ENCODE peak calls at places on chromosomes 4 and X, in four cellular contexts. N, X, F and O are unnamed samples.

GRCh38 chr4:118417325-118417724 is 64.5 kb upstream of the PRSS12 start:
- DNase-seq in N (peak), X (peak), F (peak), O (peak)

GRCh38 chr4:26931451-26931850 is 70.8 kb downstream of the STIM2 start:
- DNase-seq in N (no peak), X (no peak), F (no peak), O (no peak)

GRCh38 chrX:68894513-68895338 is 65.9 kb downstream of the EFNB1 start:
- DNase-seq in N (no peak), X (peak), F (peak), O (peak)

GRCh38 chr4:186297013-186297645 is 31.1 kb downstream of the F11 start:
- DNase-seq in N (peak), X (peak), F (peak), O (peak)

GRCh38 chr4:168647976-168648375 is 151.1 kb downstream of the PALLD start:
- DNase-seq in N (no peak), X (no peak), F (no peak), O (no peak)

GRCh38 chrX:134004038-134004437 is 18.6 kb upstream of the GPC3 start:
- DNase-seq in N (no peak), X (peak), F (peak), O (peak)

GRCh38 chr4:20428410-20429160 is 176.9 kb downstream of the SLIT2 start:
- DNase-seq in N (no peak), X (no peak), F (no peak), O (no peak)

GRCh38 chr4:88962430-88962829 is 94.6 kb downstream of the FAM13A start:
- DNase-seq in N (no peak), X (peak), F (peak), O (no peak)

GRCh38 chr4:143559757-143560147 is 46.2 kb downstream of the SMARCA5 start:
- DNase-seq in N (no peak), X (no peak), F (no peak), O (no peak)

GRCh38 chr4:83961575-83961974 is 425.7 kb downstream of the GPAT3 start:
- DNase-seq in N (no peak), X (no peak), F (peak), O (no peak)

GRCh38 chr4:161577604-161578301 is 586.0 kb downstream of the FSTL5 start:
- DNase-seq in N (peak), X (peak), F (peak), O (peak)

GRCh38 chrX:17812763-17813162 is 48.3 kb downstream of the RAI2 start:
- DNase-seq in N (no peak), X (no peak), F (peak), O (peak)

GRCh38 chr4:126839066-126839465 is 793.7 kb upstream of the INTU start:
- DNase-seq in N (no peak), X (no peak), F (no peak), O (no peak)

GRCh38 chrX:85980286-85980685 is 67.1 kb downstream of the CHM start:
- DNase-seq in N (no peak), X (no peak), F (no peak), O (no peak)

GRCh38 chr4:9608300-9608699 is 164.1 kb downstream of the DEFB131A start:
- DNase-seq in N (no peak), X (no peak), F (no peak), O (no peak)

GRCh38 chr4:3207531-3208037 is 41.4 kb upstream of the MSANTD1 start:
- DNase-seq in N (no peak), X (no peak), F (no peak), O (no peak)

GRCh38 chr4:41575207-41575606 is 37.2 kb downstream of the LIMCH1 start:
- DNase-seq in N (no peak), X (no peak), F (peak), O (peak)

GRCh38 chrX:121671649-121672048 is 624.2 kb downstream of the GLUD2 start:
- DNase-seq in N (no peak), X (no peak), F (no peak), O (no peak)

GRCh38 chrX:64580035-64580434 is 184.8 kb upstream of the MTMR8 start:
- DNase-seq in N (no peak), X (no peak), F (no peak), O (no peak)

GRCh38 chr4:6576512-6576911 is 1.5 kb downstream of the MAN2B2 start:
- DNase-seq in N (no peak), X (peak), F (no peak), O (no peak)

GRCh38 chr4:1542516-1543320 is 136.5 kb upstream of the NKX1-1 start:
- DNase-seq in N (no peak), X (no peak), F (no peak), O (no peak)

GRCh38 chr4:123990310-123990709 is 593.7 kb downstream of the SPRY1 start:
- DNase-seq in N (no peak), X (no peak), F (no peak), O (no peak)

GRCh38 chr4:105709081-105709450 is 482 bp downstream of the GSTCD start:
- DNase-seq in N (no peak), X (peak), F (peak), O (no peak)

GRCh38 chr4:95548738-95549245 is at the start of gene UNC5C:
- DNase-seq in N (no peak), X (peak), F (no peak), O (no peak)

GRCh38 chr4:16225996-16226815 is at the start of gene TAPT1:
- DNase-seq in N (no peak), X (peak), F (no peak), O (no peak)

GRCh38 chr4:83644677-83645639 is 109.0 kb downstream of the GPAT3 start:
- DNase-seq in N (peak), X (peak), F (peak), O (peak)

GRCh38 chr4:129335263-129335662 is 239.3 kb downstream of the C4orf33 start:
- DNase-seq in N (no peak), X (no peak), F (peak), O (no peak)

GRCh38 chrX:140151316-140151715 is 186.0 kb upstream of the CXorf66 start:
- DNase-seq in N (no peak), X (peak), F (peak), O (peak)

GRCh38 chr4:106355193-106355592 is 13.4 kb downstream of the GIMD1 start:
- DNase-seq in N (no peak), X (no peak), F (no peak), O (no peak)

GRCh38 chr4:157004279-157005161 is 32.9 kb upstream of the PDGFC start:
- DNase-seq in N (no peak), X (no peak), F (peak), O (peak)

GRCh38 chrX:41457618-41458192 is 10.6 kb downstream of the NYX start:
- DNase-seq in N (no peak), X (no peak), F (no peak), O (no peak)

GRCh38 chr4:75995727-75996126 is 5.0 kb upstream of the SDAD1 start:
- DNase-seq in N (no peak), X (peak), F (peak), O (peak)

GRCh38 chrX:41889317-41890025 is 33.9 kb downstream of the CASK start:
- DNase-seq in N (no peak), X (peak), F (peak), O (peak)

GRCh38 chr4:2320746-2321145 is 58.8 kb upstream of the MXD4 start:
- DNase-seq in N (no peak), X (no peak), F (no peak), O (no peak)

DNA sequence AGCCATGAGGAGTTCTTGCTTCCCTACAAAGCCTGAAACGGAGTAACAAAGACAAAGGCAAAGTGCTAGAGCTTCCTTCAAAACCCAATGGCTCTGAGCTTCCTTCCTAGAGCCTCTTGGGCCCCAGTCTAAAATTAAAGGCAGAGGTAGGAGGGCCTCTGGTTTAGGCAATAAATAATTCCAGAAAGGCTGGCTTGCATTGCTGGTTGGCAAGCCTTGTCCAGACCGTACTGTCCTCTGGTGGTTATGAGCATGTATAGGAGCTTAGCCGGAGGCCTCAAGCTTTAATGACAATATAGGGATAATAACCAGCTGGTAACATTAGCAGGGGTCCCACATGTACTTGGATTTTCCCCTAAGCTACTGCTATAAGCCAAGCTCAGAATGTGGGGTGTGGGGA is 237.3 kb downstream of the AR start:
- DNase-seq in N (no peak), X (no peak), F (no peak), O (no peak)
- TF ChIP-seq CTCF in N (peak), X (no peak), F (peak), O (no peak)

GRCh38 chr4:47939456-47939855 is 25.1 kb upstream of the NFXL1 start:
- DNase-seq in N (no peak), X (no peak), F (no peak), O (no peak)

GRCh38 chr4:47929682-47930201 is 15.4 kb upstream of the NFXL1 start:
- DNase-seq in N (no peak), X (no peak), F (no peak), O (no peak)

GRCh38 chr4:47936336-47936735 is 22.0 kb upstream of the NFXL1 start:
- DNase-seq in N (no peak), X (no peak), F (no peak), O (no peak)

GRCh38 chr4:47930971-47931804 is 16.8 kb upstream of the NFXL1 start:
- DNase-seq in N (no peak), X (peak), F (peak), O (peak)

GRCh38 chr4:47933798-47934197 is 19.4 kb upstream of the NFXL1 start:
- DNase-seq in N (peak), X (peak), F (peak), O (peak)
- TF ChIP-seq CTCF in N (peak), X (peak), F (peak), O (peak)

GRCh38 chrX:110853610-110854009 is 58.0 kb upstream of the CHRDL1 start:
- DNase-seq in N (no peak), X (peak), F (peak), O (no peak)
- TF ChIP-seq CTCF in N (peak), X (peak), F (peak), O (peak)

GRCh38 chr4:184941671-184942070 is 76.6 kb upstream of the HELT start:
- DNase-seq in N (no peak), X (no peak), F (no peak), O (no peak)
- TF ChIP-seq CTCF in N (no peak), X (no peak), F (no peak), O (no peak)

GRCh38 chr4:49032440-49033161 is 46.5 kb downstream of the CWH43 start:
- DNase-seq in N (no peak), X (peak), F (peak), O (no peak)
- TF ChIP-seq CTCF in N (peak), X (peak), F (peak), O (peak)

DNA sequence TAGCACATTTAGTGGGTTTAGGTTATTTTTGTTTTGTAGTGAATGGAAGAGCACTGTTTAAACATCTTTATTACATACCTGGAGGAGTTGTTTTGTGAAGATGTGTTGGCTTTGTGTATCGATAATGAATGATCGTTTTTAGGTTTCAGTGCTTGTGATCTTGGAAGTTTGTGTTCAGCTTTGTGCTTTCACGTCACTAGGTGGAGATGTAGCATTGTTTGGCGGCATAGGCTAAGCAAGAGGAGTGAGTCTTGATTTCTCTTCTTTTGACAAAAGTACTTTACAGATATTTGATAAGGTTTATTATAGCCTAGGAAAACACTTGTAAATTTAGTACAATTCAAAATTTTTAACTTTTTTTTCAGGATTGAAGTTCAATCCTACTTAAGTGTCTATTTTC is 50.4 kb downstream of the PDK3 start:
- DNase-seq in N (no peak), X (no peak), F (no peak), O (no peak)
- TF ChIP-seq CTCF in N (peak), X (peak), F (peak), O (peak)

DNA sequence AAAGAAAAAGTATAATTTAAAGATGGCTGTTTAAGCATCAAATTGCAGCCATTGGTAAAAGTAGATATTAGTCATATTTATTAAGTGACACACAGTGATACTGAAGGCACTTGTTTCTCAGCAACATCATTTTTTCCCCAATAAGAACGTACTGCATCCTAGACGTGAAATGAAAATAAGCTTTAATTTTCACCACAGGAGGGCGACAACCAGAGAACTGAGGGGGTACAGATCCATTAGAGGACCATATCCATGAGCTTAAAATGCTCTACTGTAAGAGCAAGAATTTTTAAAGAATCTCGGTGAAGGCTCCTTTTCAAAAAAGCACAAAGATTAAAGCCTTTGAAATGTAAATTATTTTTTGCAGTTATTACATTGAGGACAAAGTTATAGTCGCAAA is 33.4 kb downstream of the FRG1 start:
- DNase-seq in N (no peak), X (no peak), F (peak), O (no peak)
- TF ChIP-seq CTCF in N (peak), X (peak), F (peak), O (peak)

DNA sequence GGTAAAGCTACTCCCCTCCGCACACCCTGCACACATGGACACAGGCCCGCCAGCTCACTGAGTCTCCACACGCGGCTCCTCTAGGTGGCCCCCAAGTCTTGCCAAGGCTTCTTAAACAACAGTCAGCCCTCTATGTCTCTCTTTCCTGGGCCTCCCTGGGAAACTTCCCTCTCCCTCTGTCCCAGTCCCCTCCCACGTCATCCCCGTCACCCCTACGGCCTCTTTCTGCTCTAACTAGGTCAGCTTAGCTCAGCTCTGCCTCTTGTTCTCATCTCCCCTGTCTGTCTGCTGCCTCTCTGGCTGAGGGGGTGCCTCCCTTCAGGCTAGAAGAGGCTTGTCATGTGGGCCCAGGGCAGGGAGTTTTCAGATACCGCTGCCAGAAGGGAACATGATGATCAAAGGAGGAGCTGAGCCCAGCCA is 38.8 kb downstream of the SEPTIN6 start:
- DNase-seq in N (no peak), X (no peak), F (peak), O (no peak)
- TF ChIP-seq CTCF in N (no peak), X (no peak), F (no peak), O (peak)

DNA sequence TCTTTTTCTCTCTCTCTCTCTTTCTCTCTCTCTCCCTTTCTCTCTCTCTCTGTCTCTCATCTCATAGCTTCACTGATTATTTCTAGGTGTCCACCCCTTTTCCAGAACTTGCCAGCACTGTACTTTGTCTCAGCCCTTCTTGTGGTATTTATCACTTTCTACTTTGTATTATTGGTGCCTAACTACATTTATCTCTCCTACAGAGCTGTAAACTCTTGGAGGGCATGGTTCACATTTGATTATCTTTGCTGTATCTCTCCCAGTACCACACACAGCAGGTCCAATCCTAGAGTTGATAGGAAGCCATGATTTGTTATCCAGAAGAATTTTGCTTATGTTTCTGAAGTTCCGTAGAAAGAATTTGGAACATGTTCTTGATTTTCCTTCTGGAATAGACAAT is 5.2 kb upstream of the PRKG2 start:
- DNase-seq in N (no peak), X (no peak), F (no peak), O (no peak)
- TF ChIP-seq CTCF in N (no peak), X (no peak), F (no peak), O (no peak)